ENCODE peak calls at places on chromosomes 6 and 20, in six cellular contexts. S is lower lobe of right lung; T is naive thymus-derived CD4-positive, alpha-beta T cell; F is esophagus squamous epithelium; U is uterus; G is AG04450. E is an unnamed sample. For H3K9me3, the result is how much of the 10 kb centered on the place peaks cover.

GRCh38 chr20:4091332-4092135 is 76.2 kb upstream of the RNF24 start:
- DNase-seq in S (peak), T (no peak), F (no peak), U (peak), G (peak), E (peak)

GRCh38 chr6:17334265-17334664 is 53.1 kb downstream of the RBM24 start:
- DNase-seq in S (no peak), T (no peak), F (no peak), U (no peak), G (no peak), E (no peak)

GRCh38 chr6:35496851-35497570 is at the start of gene TEAD3:
- DNase-seq in S (peak), T (peak), F (no peak), U (peak), G (no peak), E (peak)

GRCh38 chr6:17311595-17312311 is 30.6 kb downstream of the RBM24 start:
- DNase-seq in S (no peak), T (no peak), F (no peak), U (no peak), G (no peak), E (no peak)

GRCh38 chr6:55997223-55997874 is 122.0 kb upstream of the BMP5 start:
- DNase-seq in S (no peak), T (no peak), F (no peak), U (no peak), G (no peak), E (no peak)

GRCh38 chr6:36129889-36130671 is at the start of gene MAPK13:
- DNase-seq in S (peak), T (no peak), F (no peak), U (no peak), G (no peak), E (peak)

GRCh38 chr20:2631228-2631627 is 21.2 kb upstream of the NOP56 start:
- DNase-seq in S (no peak), T (no peak), F (no peak), U (no peak), G (no peak), E (no peak)

GRCh38 chr6:131693384-131693783 is 7.8 kb downstream of the OR2A4 start:
- DNase-seq in S (no peak), T (no peak), F (no peak), U (no peak), G (no peak), E (no peak)

GRCh38 chr20:4585104-4585753 is 136.5 kb upstream of the PRND start:
- DNase-seq in S (no peak), T (no peak), F (no peak), U (no peak), G (no peak), E (no peak)

GRCh38 chr6:161261325-161261724 is 12.5 kb downstream of the AGPAT4 start:
- DNase-seq in S (no peak), T (no peak), F (no peak), U (no peak), G (no peak), E (no peak)

GRCh38 chr20:48154040-48154439 is 368.8 kb upstream of the SULF2 start:
- DNase-seq in S (no peak), T (no peak), F (no peak), U (no peak), G (no peak), E (no peak)

GRCh38 chr20:36728986-36729385 is 16.9 kb downstream of the NDRG3 start:
- DNase-seq in S (no peak), T (no peak), F (no peak), U (no peak), G (no peak), E (no peak)

GRCh38 chr6:40754481-40755045 is 167.4 kb upstream of the LRFN2 start:
- DNase-seq in S (no peak), T (no peak), F (no peak), U (no peak), G (no peak), E (no peak)

GRCh38 chr6:42451595-42452170 is at the start of gene TRERF1:
- DNase-seq in S (peak), T (peak), F (no peak), U (peak), G (peak), E (peak)

GRCh38 chr20:12241065-12241464 is 323.4 kb downstream of the BTBD3 start:
- DNase-seq in S (no peak), T (no peak), F (no peak), U (no peak), G (no peak), E (no peak)

GRCh38 chr20:41544472-41544871 is 73.7 kb downstream of the CHD6 start:
- DNase-seq in S (no peak), T (no peak), F (no peak), U (no peak), G (no peak), E (no peak)

GRCh38 chr6:168020242-168020641 is 22.8 kb downstream of the KIF25 start:
- DNase-seq in S (no peak), T (no peak), F (no peak), U (no peak), G (no peak), E (no peak)

GRCh38 chr6:142784344-142784743 is 160.6 kb downstream of the HIVEP2 start:
- DNase-seq in S (no peak), T (peak), F (no peak), U (no peak), G (no peak), E (no peak)

DNA sequence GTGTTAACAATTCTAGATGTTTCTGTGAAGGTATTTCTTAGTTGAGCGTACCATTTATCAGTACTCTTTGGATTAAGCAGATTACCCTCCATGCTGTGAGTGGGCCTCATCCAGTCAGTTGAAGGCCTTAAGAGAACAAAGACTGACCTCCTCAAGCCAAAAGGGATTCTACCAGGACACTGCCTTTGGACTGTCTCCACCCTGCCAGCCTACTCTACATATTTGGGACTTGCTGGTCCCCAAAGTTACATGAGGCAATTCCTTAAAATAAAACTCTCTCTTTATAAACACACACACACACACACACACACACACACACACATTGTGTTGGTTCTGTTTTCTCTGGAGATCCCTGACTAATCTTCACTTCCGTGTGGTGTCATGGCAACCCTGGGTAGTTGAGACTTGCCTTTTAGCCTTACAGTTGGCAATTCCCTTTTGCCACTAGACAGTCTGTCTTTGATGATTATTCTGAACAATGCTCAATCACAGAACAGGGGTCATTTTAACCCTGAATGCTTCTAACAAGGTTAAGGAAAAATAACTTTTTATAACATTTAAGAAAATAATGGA is 32.2 kb downstream of the MRAP2 start:
- DNase-seq in S (no peak), T (no peak), F (no peak), U (no peak), G (no peak), E (no peak)
- H3K9me3 ChIP-seq in S (under half), T (under half), F (under half), U (under half), G (under half), E (under half)

DNA sequence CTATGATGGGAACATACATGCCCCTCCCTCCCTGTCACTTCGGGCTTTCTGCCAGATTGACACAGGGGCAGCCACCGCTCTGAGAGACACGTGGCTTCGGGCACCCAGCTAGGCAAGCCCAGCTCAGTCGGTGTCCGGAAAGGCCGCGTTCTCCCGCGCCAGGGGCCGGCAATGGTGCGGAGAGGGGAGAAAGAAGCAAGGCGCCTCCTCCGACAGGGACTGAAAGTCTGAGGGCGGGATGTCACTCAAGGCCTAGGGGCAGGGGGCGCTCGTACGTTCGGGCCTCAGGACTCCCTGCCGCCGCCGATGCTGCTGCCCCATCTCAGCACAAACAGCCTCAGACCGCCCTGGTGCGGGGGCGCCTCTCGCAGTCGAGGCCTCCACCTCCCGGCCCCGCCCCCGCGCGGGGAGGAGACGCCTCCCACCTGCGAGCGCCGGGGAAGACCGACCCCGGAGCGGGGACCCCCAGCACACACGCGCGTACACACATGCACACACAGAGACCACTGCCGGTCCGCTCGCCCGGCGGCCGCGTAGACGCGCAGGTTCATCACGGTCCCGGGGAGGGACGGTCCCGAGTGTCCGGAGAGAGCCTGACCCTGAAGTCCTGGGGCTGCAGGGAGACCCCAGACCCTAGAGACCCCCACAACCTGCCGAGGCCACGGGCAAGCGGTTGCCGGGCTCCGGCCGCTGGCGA is 1.9 kb downstream of the GRM4 start:
- DNase-seq in S (no peak), T (no peak), F (no peak), U (peak), G (no peak), E (no peak)
- H3K4me3 ChIP-seq in S (peak), T (peak), F (peak), U (peak), G (no peak), E (no peak)

DNA sequence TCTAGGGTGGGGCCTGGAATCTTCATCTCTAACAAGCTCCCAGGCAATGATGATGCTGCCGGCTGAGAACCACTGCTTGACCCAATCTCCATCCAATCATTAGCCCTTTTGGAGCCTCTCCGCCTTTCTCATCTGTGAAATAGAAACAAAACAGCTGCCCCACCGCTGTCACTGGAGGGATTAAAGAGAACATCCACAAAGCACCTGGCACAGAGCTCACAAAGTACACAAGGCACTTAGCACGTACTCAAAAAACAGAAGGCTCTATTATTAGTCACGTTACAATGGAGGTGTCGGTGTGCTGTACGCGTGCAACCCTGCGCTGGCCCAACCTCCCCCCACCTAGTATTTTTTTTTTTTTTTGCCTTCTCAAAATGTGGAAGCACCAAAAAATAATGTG is 213.5 kb upstream of the ARID1B start:
- DNase-seq in S (no peak), T (no peak), F (no peak), U (no peak), G (no peak), E (no peak)
- H3K9me3 ChIP-seq in S (under half), T (under half), F (under half), U (under half), G (under half), E (under half)

GRCh38 chr6:138406443-138406842 is 2.4 kb downstream of the HEBP2 start:
- DNase-seq in S (no peak), T (no peak), F (no peak), U (no peak), G (no peak), E (peak)

GRCh38 chr6:138403801-138404665 is at the start of gene HEBP2:
- DNase-seq in S (peak), T (peak), F (peak), U (peak), G (no peak), E (peak)

GRCh38 chr6:138404666-138405337 is 779 bp downstream of the HEBP2 start:
- DNase-seq in S (peak), T (peak), F (no peak), U (peak), G (no peak), E (peak)

GRCh38 chr6:138403324-138403800 is 661 bp upstream of the HEBP2 start:
- DNase-seq in S (peak), T (peak), F (no peak), U (peak), G (no peak), E (peak)

GRCh38 chr6:138405816-138406403 is 1.9 kb downstream of the HEBP2 start:
- DNase-seq in S (no peak), T (no peak), F (no peak), U (no peak), G (no peak), E (no peak)
- H3K4me3 ChIP-seq in S (no peak), T (no peak), F (peak), U (no peak), G (no peak), E (no peak)

GRCh38 chr6:82487895-82488294 is 124.3 kb downstream of the TPBG start:
- DNase-seq in S (no peak), T (no peak), F (no peak), U (no peak), G (no peak), E (no peak)

GRCh38 chr6:82484737-82485650 is 121.4 kb downstream of the TPBG start:
- DNase-seq in S (no peak), T (no peak), F (no peak), U (no peak), G (no peak), E (no peak)

GRCh38 chr6:82484001-82484400 is 120.4 kb downstream of the TPBG start:
- DNase-seq in S (no peak), T (no peak), F (no peak), U (no peak), G (no peak), E (no peak)

GRCh38 chr6:82492134-82492533 is 128.5 kb downstream of the TPBG start:
- DNase-seq in S (no peak), T (no peak), F (no peak), U (no peak), G (no peak), E (no peak)

GRCh38 chr6:82488403-82488802 is 124.8 kb downstream of the TPBG start:
- DNase-seq in S (no peak), T (no peak), F (no peak), U (no peak), G (no peak), E (no peak)
- H3K9me3 ChIP-seq in S (under half), T (under half), F (under half), U (under half), G (under half), E (under half)

GRCh38 chr6:154295733-154296132 is 60.9 kb downstream of the IPCEF1 start:
- DNase-seq in S (no peak), T (no peak), F (no peak), U (no peak), G (no peak), E (no peak)
- H3K4me3 ChIP-seq in S (no peak), T (no peak), F (no peak), U (no peak), G (no peak), E (no peak)

DNA sequence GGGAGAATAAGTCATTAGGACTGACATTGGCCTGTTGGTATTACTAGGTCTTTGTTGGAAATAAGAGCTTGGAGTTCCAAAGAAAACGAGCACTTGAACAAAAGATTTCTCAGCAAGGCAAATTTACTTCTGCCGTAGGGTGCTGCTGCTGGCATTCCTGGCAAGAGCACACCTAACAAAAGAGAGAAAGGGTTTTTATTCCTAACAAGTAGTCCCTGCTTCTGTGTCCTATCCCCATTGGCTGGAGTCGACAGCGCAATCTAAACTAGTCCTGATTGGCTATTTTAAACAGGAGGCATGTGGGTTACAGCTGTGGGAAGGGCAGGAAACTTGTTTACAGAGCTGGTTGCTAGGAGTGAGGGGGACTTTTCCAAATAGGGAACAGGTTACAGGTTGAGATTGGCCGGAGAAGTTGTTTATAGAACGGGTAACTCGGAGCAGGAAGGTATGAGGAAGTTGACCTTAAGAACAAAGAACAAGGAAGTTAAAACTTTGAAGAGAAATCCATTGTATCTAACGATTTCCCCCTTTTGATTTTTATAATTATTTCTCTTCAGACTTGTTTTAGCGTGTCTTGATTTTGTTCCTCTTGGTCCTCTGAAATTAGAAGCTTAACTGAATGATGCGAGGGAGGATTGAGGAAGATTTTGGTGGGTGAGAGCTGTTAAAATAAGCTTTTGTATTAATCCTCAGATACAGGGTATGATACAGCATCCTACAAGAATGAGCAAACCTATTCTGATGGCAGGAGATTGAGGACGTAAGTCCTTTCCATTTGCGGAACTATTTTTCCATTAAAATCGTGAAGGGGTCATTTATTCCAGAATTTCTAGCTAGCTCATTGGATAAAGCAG is 3.4 kb upstream of the ZNFX1 start:
- DNase-seq in S (no peak), T (no peak), F (no peak), U (no peak), G (no peak), E (no peak)
- H3K9me3 ChIP-seq in S (under half), T (under half), F (under half), U (under half), G (under half), E (half or more)

GRCh38 chr20:25860531-25861150 is 164.0 kb upstream of the ZNF337 start:
- DNase-seq in S (peak), T (no peak), F (no peak), U (no peak), G (no peak), E (no peak)
- H3K4me3 ChIP-seq in S (no peak), T (no peak), F (peak), U (no peak), G (no peak), E (no peak)

GRCh38 chr6:108242721-108243120 is 18.1 kb downstream of the SNX3 start:
- DNase-seq in S (no peak), T (no peak), F (no peak), U (no peak), G (no peak), E (no peak)

GRCh38 chr6:108242259-108242658 is 18.6 kb downstream of the SNX3 start:
- DNase-seq in S (no peak), T (no peak), F (no peak), U (no peak), G (no peak), E (no peak)

GRCh38 chr6:108238321-108238720 is 22.5 kb downstream of the SNX3 start:
- DNase-seq in S (no peak), T (no peak), F (no peak), U (no peak), G (no peak), E (no peak)

GRCh38 chr6:108247965-108248536 is 12.8 kb downstream of the SNX3 start:
- DNase-seq in S (no peak), T (no peak), F (no peak), U (no peak), G (no peak), E (no peak)

GRCh38 chr6:108243836-108244235 is 17.0 kb downstream of the SNX3 start:
- DNase-seq in S (no peak), T (no peak), F (no peak), U (no peak), G (no peak), E (no peak)
- H3K9me3 ChIP-seq in S (under half), T (under half), F (under half), U (under half), G (under half), E (under half)

E was measured in mucosa of descending colon.